ENCODE peak calls at places on chromosome 9, in seven cellular contexts. R is neuronal stem cell; G is RWPE2; N is NCI-H460; U is GM23338; P is neural crest cell; H is activated CD4-positive, alpha-beta T cell treated with anti-CD3 and anti-CD28 coated beads, Interleukin-2, amount 50 U/mL, for 48 hours. O is an unnamed sample.

GRCh38 chr9:37528652-37529072 is 42.9 kb downstream of the POLR1E start:
- DNase-seq in R (no peak), G (no peak), N (no peak), U (no peak), P (no peak), H (peak), O (no peak)

GRCh38 chr9:138033950-138034349 is 156.4 kb downstream of the CACNA1B start:
- DNase-seq in R (no peak), G (no peak), N (no peak), U (no peak), P (no peak), H (no peak), O (no peak)

GRCh38 chr9:123335227-123335985 is 20.6 kb upstream of the CRB2 start:
- DNase-seq in R (no peak), G (no peak), N (no peak), U (peak), P (no peak), H (no peak), O (no peak)

GRCh38 chr9:125189011-125189360 is 617 bp downstream of the PPP6C start:
- DNase-seq in R (peak), G (no peak), N (no peak), U (peak), P (no peak), H (peak), O (no peak)

GRCh38 chr9:134602547-134603362 is 38.8 kb upstream of the COL5A1 start:
- DNase-seq in R (no peak), G (no peak), N (no peak), U (no peak), P (no peak), H (no peak), O (peak)

GRCh38 chr9:87277346-87277745 is 220.3 kb upstream of the DAPK1 start:
- DNase-seq in R (no peak), G (no peak), N (no peak), U (no peak), P (no peak), H (no peak), O (no peak)

GRCh38 chr9:105318729-105319513 is 74.5 kb downstream of the SLC44A1 start:
- DNase-seq in R (no peak), G (no peak), N (no peak), U (no peak), P (no peak), H (no peak), O (no peak)

GRCh38 chr9:114285166-114285867 is 37.6 kb upstream of the ORM1 start:
- DNase-seq in R (no peak), G (peak), N (no peak), U (no peak), P (no peak), H (no peak), O (peak)

GRCh38 chr9:126533911-126534300 is 79.8 kb upstream of the LMX1B start:
- DNase-seq in R (no peak), G (no peak), N (no peak), U (no peak), P (no peak), H (no peak), O (peak)

GRCh38 chr9:16257604-16258003 is 612.9 kb downstream of the BNC2 start:
- DNase-seq in R (no peak), G (no peak), N (no peak), U (peak), P (no peak), H (no peak), O (peak)

GRCh38 chr9:122402403-122403268 is 31.8 kb downstream of the PTGS1 start:
- DNase-seq in R (no peak), G (no peak), N (peak), U (no peak), P (no peak), H (peak), O (no peak)

GRCh38 chr9:101536351-101536750 is 2.7 kb downstream of the RNF20 start:
- DNase-seq in R (no peak), G (no peak), N (peak), U (no peak), P (no peak), H (no peak), O (no peak)

GRCh38 chr9:137130176-137130755 is 8.7 kb upstream of the GRIN1 start:
- DNase-seq in R (no peak), G (no peak), N (no peak), U (peak), P (no peak), H (no peak), O (no peak)

GRCh38 chr9:87714819-87715218 is 11.1 kb upstream of the CTSL start:
- DNase-seq in R (no peak), G (no peak), N (peak), U (no peak), P (no peak), H (no peak), O (no peak)

GRCh38 chr9:133225171-133226011 is 16.3 kb upstream of the OBP2B start:
- DNase-seq in R (no peak), G (no peak), N (no peak), U (no peak), P (no peak), H (no peak), O (no peak)

GRCh38 chr9:113589890-113590289 is 126.4 kb downstream of the RGS3 start:
- DNase-seq in R (no peak), G (no peak), N (no peak), U (no peak), P (no peak), H (no peak), O (no peak)

GRCh38 chr9:38228331-38229122 is 159.5 kb upstream of the SHB start:
- DNase-seq in R (no peak), G (no peak), N (no peak), U (no peak), P (no peak), H (no peak), O (no peak)

GRCh38 chr9:34387239-34387638 is 10.5 kb upstream of the MYORG start:
- DNase-seq in R (no peak), G (no peak), N (no peak), U (no peak), P (no peak), H (no peak), O (no peak)

GRCh38 chr9:38687389-38687842 is 32.5 kb downstream of the FAM240B start:
- DNase-seq in R (no peak), G (no peak), N (peak), U (peak), P (peak), H (peak), O (peak)

O was measured in H7.